ENCODE peak calls at places on chromosome 18, in eight cellular contexts. One of them, this sample, is unnamed.

GRCh38 chr18:34943587-34943986 is 97.6 kb upstream of the MAPRE2 start:
- DNase-seq in GDM1: no peak
- DNase-seq in activated naive CD8-positive, alpha-beta T cell treated with anti-CD3 and anti-CD28 coated beads, Interleukin-2, amount 50 U/mL, for 24 hours: no peak
- DNase-seq in KG1: no peak
- DNase-seq in T-helper 9 cell: no peak
- DNase-seq in T-helper 1 cell: no peak
- DNase-seq in T-helper 17 cell: no peak
- DNase-seq in left lung: no peak
- DNase-seq in this sample: no peak

GRCh38 chr18:4119813-4120212 is 335.3 kb downstream of the DLGAP1 start:
- DNase-seq in T-helper 1 cell: no peak
- DNase-seq in left lung: no peak
- DNase-seq in GDM1: no peak
- DNase-seq in KG1: no peak
- DNase-seq in T-helper 17 cell: no peak
- DNase-seq in activated naive CD8-positive, alpha-beta T cell treated with anti-CD3 and anti-CD28 coated beads, Interleukin-2, amount 50 U/mL, for 24 hours: no peak
- DNase-seq in T-helper 9 cell: no peak
- DNase-seq in this sample: no peak

GRCh38 chr18:36185157-36185556 is 2.1 kb upstream of the MOCOS start:
- DNase-seq in activated naive CD8-positive, alpha-beta T cell treated with anti-CD3 and anti-CD28 coated beads, Interleukin-2, amount 50 U/mL, for 24 hours: no peak
- DNase-seq in left lung: no peak
- DNase-seq in T-helper 17 cell: no peak
- DNase-seq in GDM1: no peak
- DNase-seq in T-helper 1 cell: no peak
- DNase-seq in KG1: no peak
- DNase-seq in T-helper 9 cell: no peak
- DNase-seq in this sample: no peak

GRCh38 chr18:36977121-36977520 is 148.2 kb downstream of the KIAA1328 start:
- DNase-seq in T-helper 9 cell: no peak
- DNase-seq in T-helper 1 cell: no peak
- DNase-seq in activated naive CD8-positive, alpha-beta T cell treated with anti-CD3 and anti-CD28 coated beads, Interleukin-2, amount 50 U/mL, for 24 hours: no peak
- DNase-seq in GDM1: no peak
- DNase-seq in T-helper 17 cell: no peak
- DNase-seq in left lung: no peak
- DNase-seq in KG1: no peak
- DNase-seq in this sample: no peak

GRCh38 chr18:3972291-3972985 is 482.7 kb downstream of the DLGAP1 start:
- DNase-seq in T-helper 1 cell: no peak
- DNase-seq in KG1: no peak
- DNase-seq in T-helper 17 cell: no peak
- DNase-seq in left lung: no peak
- DNase-seq in activated naive CD8-positive, alpha-beta T cell treated with anti-CD3 and anti-CD28 coated beads, Interleukin-2, amount 50 U/mL, for 24 hours: no peak
- DNase-seq in GDM1: no peak
- DNase-seq in T-helper 9 cell: no peak
- DNase-seq in this sample: no peak

GRCh38 chr18:23879966-23880565 is 134.5 kb upstream of the TTC39C start:
- DNase-seq in T-helper 1 cell: no peak
- DNase-seq in left lung: no peak
- DNase-seq in GDM1: no peak
- DNase-seq in T-helper 17 cell: no peak
- DNase-seq in activated naive CD8-positive, alpha-beta T cell treated with anti-CD3 and anti-CD28 coated beads, Interleukin-2, amount 50 U/mL, for 24 hours: no peak
- DNase-seq in T-helper 9 cell: no peak
- DNase-seq in KG1: no peak
- DNase-seq in this sample: no peak

GRCh38 chr18:23143059-23143831 is 8.0 kb downstream of the CABLES1 start:
- DNase-seq in KG1: no peak
- DNase-seq in GDM1: no peak
- DNase-seq in T-helper 9 cell: no peak
- DNase-seq in left lung: no peak
- DNase-seq in T-helper 17 cell: no peak
- DNase-seq in activated naive CD8-positive, alpha-beta T cell treated with anti-CD3 and anti-CD28 coated beads, Interleukin-2, amount 50 U/mL, for 24 hours: no peak
- DNase-seq in T-helper 1 cell: no peak
- DNase-seq in this sample: no peak

GRCh38 chr18:48161201-48161910 is 230.9 kb upstream of the SMAD2 start:
- DNase-seq in GDM1: peak
- DNase-seq in activated naive CD8-positive, alpha-beta T cell treated with anti-CD3 and anti-CD28 coated beads, Interleukin-2, amount 50 U/mL, for 24 hours: peak
- DNase-seq in left lung: peak
- DNase-seq in T-helper 1 cell: peak
- DNase-seq in KG1: no peak
- DNase-seq in T-helper 17 cell: peak
- DNase-seq in T-helper 9 cell: peak
- DNase-seq in this sample: peak

GRCh38 chr18:76167440-76167839 is 327.6 kb downstream of the ZNF516 start:
- DNase-seq in activated naive CD8-positive, alpha-beta T cell treated with anti-CD3 and anti-CD28 coated beads, Interleukin-2, amount 50 U/mL, for 24 hours: no peak
- DNase-seq in T-helper 17 cell: no peak
- DNase-seq in T-helper 9 cell: no peak
- DNase-seq in KG1: no peak
- DNase-seq in left lung: peak
- DNase-seq in GDM1: no peak
- DNase-seq in T-helper 1 cell: no peak
- DNase-seq in this sample: no peak

GRCh38 chr18:23779696-23780303 is 90.5 kb downstream of the LAMA3 start:
- DNase-seq in T-helper 1 cell: no peak
- DNase-seq in GDM1: no peak
- DNase-seq in KG1: no peak
- DNase-seq in activated naive CD8-positive, alpha-beta T cell treated with anti-CD3 and anti-CD28 coated beads, Interleukin-2, amount 50 U/mL, for 24 hours: no peak
- DNase-seq in T-helper 9 cell: no peak
- DNase-seq in T-helper 17 cell: no peak
- DNase-seq in left lung: no peak
- DNase-seq in this sample: no peak

GRCh38 chr18:53153281-53153680 is 813.3 kb downstream of the DCC start:
- DNase-seq in T-helper 1 cell: no peak
- DNase-seq in T-helper 17 cell: no peak
- DNase-seq in activated naive CD8-positive, alpha-beta T cell treated with anti-CD3 and anti-CD28 coated beads, Interleukin-2, amount 50 U/mL, for 24 hours: peak
- DNase-seq in GDM1: no peak
- DNase-seq in KG1: no peak
- DNase-seq in T-helper 9 cell: no peak
- DNase-seq in left lung: no peak
- DNase-seq in this sample: no peak

GRCh38 chr18:55353806-55354205 is 234.2 kb downstream of the TCF4 start:
- DNase-seq in T-helper 9 cell: no peak
- DNase-seq in KG1: peak
- DNase-seq in T-helper 1 cell: no peak
- DNase-seq in activated naive CD8-positive, alpha-beta T cell treated with anti-CD3 and anti-CD28 coated beads, Interleukin-2, amount 50 U/mL, for 24 hours: no peak
- DNase-seq in T-helper 17 cell: no peak
- DNase-seq in left lung: no peak
- DNase-seq in GDM1: no peak
- DNase-seq in this sample: no peak

GRCh38 chr18:14971461-14972185 is 223.7 kb downstream of the ANKRD30B start:
- DNase-seq in GDM1: no peak
- DNase-seq in KG1: no peak
- DNase-seq in activated naive CD8-positive, alpha-beta T cell treated with anti-CD3 and anti-CD28 coated beads, Interleukin-2, amount 50 U/mL, for 24 hours: no peak
- DNase-seq in T-helper 9 cell: no peak
- DNase-seq in T-helper 1 cell: no peak
- DNase-seq in left lung: no peak
- DNase-seq in T-helper 17 cell: no peak
- DNase-seq in this sample: no peak

GRCh38 chr18:37838086-37838485 is 272.5 kb upstream of the CELF4 start:
- DNase-seq in T-helper 17 cell: no peak
- DNase-seq in activated naive CD8-positive, alpha-beta T cell treated with anti-CD3 and anti-CD28 coated beads, Interleukin-2, amount 50 U/mL, for 24 hours: no peak
- DNase-seq in T-helper 9 cell: no peak
- DNase-seq in left lung: no peak
- DNase-seq in KG1: no peak
- DNase-seq in T-helper 1 cell: no peak
- DNase-seq in GDM1: no peak
- DNase-seq in this sample: no peak

GRCh38 chr18:23067236-23067635 is 68.0 kb upstream of the CABLES1 start:
- DNase-seq in KG1: no peak
- DNase-seq in activated naive CD8-positive, alpha-beta T cell treated with anti-CD3 and anti-CD28 coated beads, Interleukin-2, amount 50 U/mL, for 24 hours: no peak
- DNase-seq in left lung: no peak
- DNase-seq in T-helper 17 cell: no peak
- DNase-seq in T-helper 1 cell: no peak
- DNase-seq in GDM1: no peak
- DNase-seq in T-helper 9 cell: no peak
- DNase-seq in this sample: no peak

GRCh38 chr18:31998880-31999279 is 19.7 kb upstream of the RNF125 start:
- DNase-seq in activated naive CD8-positive, alpha-beta T cell treated with anti-CD3 and anti-CD28 coated beads, Interleukin-2, amount 50 U/mL, for 24 hours: no peak
- DNase-seq in left lung: no peak
- DNase-seq in T-helper 17 cell: no peak
- DNase-seq in T-helper 1 cell: no peak
- DNase-seq in GDM1: no peak
- DNase-seq in T-helper 9 cell: no peak
- DNase-seq in KG1: no peak
- DNase-seq in this sample: no peak

GRCh38 chr18:79983253-79983652 is 5.1 kb downstream of the TXNL4A start:
- DNase-seq in T-helper 1 cell: no peak
- DNase-seq in GDM1: no peak
- DNase-seq in KG1: no peak
- DNase-seq in activated naive CD8-positive, alpha-beta T cell treated with anti-CD3 and anti-CD28 coated beads, Interleukin-2, amount 50 U/mL, for 24 hours: no peak
- DNase-seq in left lung: no peak
- DNase-seq in T-helper 9 cell: no peak
- DNase-seq in T-helper 17 cell: no peak
- DNase-seq in this sample: no peak

GRCh38 chr18:32333781-32334180 is 136.9 kb downstream of the GAREM1 start:
- DNase-seq in T-helper 1 cell: no peak
- DNase-seq in T-helper 9 cell: no peak
- DNase-seq in activated naive CD8-positive, alpha-beta T cell treated with anti-CD3 and anti-CD28 coated beads, Interleukin-2, amount 50 U/mL, for 24 hours: no peak
- DNase-seq in KG1: no peak
- DNase-seq in left lung: no peak
- DNase-seq in T-helper 17 cell: no peak
- DNase-seq in GDM1: no peak
- DNase-seq in this sample: no peak

GRCh38 chr18:44799422-44800421 is 119.0 kb downstream of the SETBP1 start:
- DNase-seq in T-helper 9 cell: no peak
- DNase-seq in T-helper 1 cell: no peak
- DNase-seq in T-helper 17 cell: no peak
- DNase-seq in KG1: peak
- DNase-seq in activated naive CD8-positive, alpha-beta T cell treated with anti-CD3 and anti-CD28 coated beads, Interleukin-2, amount 50 U/mL, for 24 hours: peak
- DNase-seq in GDM1: no peak
- DNase-seq in left lung: no peak
- DNase-seq in this sample: no peak